ENCODE peak calls at places on chromosomes 3 and 15, in nine cellular contexts. One of them, this sample, is unnamed.

GRCh38 chr3:119898478-119899177 is 116.7 kb downstream of the NR1I2 start:
- DNase-seq in left ventricle myocardium superior: no peak
- DNase-seq in GM13976: no peak
- DNase-seq in WTC11: no peak
- DNase-seq in EL: no peak
- DNase-seq in AG09319: no peak
- DNase-seq in T-helper 1 cell: no peak
- DNase-seq in germinal center: no peak
- DNase-seq in astrocyte of the cerebellum: no peak
- DNase-seq in this sample: peak

GRCh38 chr3:196774191-196774820 is 34.6 kb downstream of the PAK2 start:
- DNase-seq in left ventricle myocardium superior: no peak
- DNase-seq in GM13976: no peak
- DNase-seq in WTC11: no peak
- DNase-seq in EL: peak
- DNase-seq in AG09319: no peak
- DNase-seq in T-helper 1 cell: no peak
- DNase-seq in germinal center: no peak
- DNase-seq in astrocyte of the cerebellum: no peak
- DNase-seq in this sample: peak

GRCh38 chr3:6860149-6860548 is 766 bp upstream of the GRM7 start:
- DNase-seq in left ventricle myocardium superior: no peak
- DNase-seq in GM13976: no peak
- DNase-seq in WTC11: no peak
- DNase-seq in EL: no peak
- DNase-seq in AG09319: no peak
- DNase-seq in T-helper 1 cell: no peak
- DNase-seq in germinal center: no peak
- DNase-seq in astrocyte of the cerebellum: no peak
- DNase-seq in this sample: no peak

GRCh38 chr15:51403072-51403878 is 61.8 kb downstream of the GLDN start:
- DNase-seq in left ventricle myocardium superior: no peak
- DNase-seq in GM13976: no peak
- DNase-seq in WTC11: no peak
- DNase-seq in EL: peak
- DNase-seq in AG09319: peak
- DNase-seq in T-helper 1 cell: no peak
- DNase-seq in germinal center: no peak
- DNase-seq in astrocyte of the cerebellum: peak
- DNase-seq in this sample: peak

GRCh38 chr15:74180689-74181602 is 7.4 kb downstream of the ISLR start:
- DNase-seq in left ventricle myocardium superior: peak
- DNase-seq in GM13976: no peak
- DNase-seq in WTC11: no peak
- DNase-seq in EL: no peak
- DNase-seq in AG09319: no peak
- DNase-seq in T-helper 1 cell: no peak
- DNase-seq in germinal center: no peak
- DNase-seq in astrocyte of the cerebellum: no peak
- DNase-seq in this sample: no peak

GRCh38 chr3:105829879-105830622 is 38.8 kb downstream of the CBLB start:
- DNase-seq in left ventricle myocardium superior: no peak
- DNase-seq in GM13976: no peak
- DNase-seq in WTC11: no peak
- DNase-seq in EL: no peak
- DNase-seq in AG09319: no peak
- DNase-seq in T-helper 1 cell: no peak
- DNase-seq in germinal center: no peak
- DNase-seq in astrocyte of the cerebellum: no peak
- DNase-seq in this sample: no peak

GRCh38 chr3:47741925-47742324 is 39.8 kb downstream of the SMARCC1 start:
- DNase-seq in left ventricle myocardium superior: no peak
- DNase-seq in GM13976: peak
- DNase-seq in WTC11: no peak
- DNase-seq in EL: no peak
- DNase-seq in AG09319: no peak
- DNase-seq in T-helper 1 cell: no peak
- DNase-seq in germinal center: no peak
- DNase-seq in astrocyte of the cerebellum: no peak
- DNase-seq in this sample: no peak

GRCh38 chr15:59371458-59372351 is 966 bp downstream of the MYO1E start:
- DNase-seq in left ventricle myocardium superior: peak
- DNase-seq in GM13976: peak
- DNase-seq in WTC11: peak
- DNase-seq in EL: peak
- DNase-seq in AG09319: no peak
- DNase-seq in T-helper 1 cell: peak
- DNase-seq in germinal center: peak
- DNase-seq in astrocyte of the cerebellum: no peak
- DNase-seq in this sample: no peak

GRCh38 chr3:69838696-69839515 is 99.6 kb downstream of the MITF start:
- DNase-seq in left ventricle myocardium superior: no peak
- DNase-seq in GM13976: no peak
- DNase-seq in WTC11: no peak
- DNase-seq in EL: peak
- DNase-seq in AG09319: no peak
- DNase-seq in T-helper 1 cell: no peak
- DNase-seq in germinal center: no peak
- DNase-seq in astrocyte of the cerebellum: no peak
- DNase-seq in this sample: peak

GRCh38 chr3:183502782-183503181 is 52.7 kb downstream of the KLHL6 start:
- DNase-seq in left ventricle myocardium superior: peak
- DNase-seq in GM13976: no peak
- DNase-seq in WTC11: no peak
- DNase-seq in EL: no peak
- DNase-seq in AG09319: no peak
- DNase-seq in T-helper 1 cell: no peak
- DNase-seq in germinal center: no peak
- DNase-seq in astrocyte of the cerebellum: no peak
- DNase-seq in this sample: peak

GRCh38 chr3:141373768-141374526 is 5.6 kb downstream of the ZBTB38 start:
- DNase-seq in left ventricle myocardium superior: no peak
- DNase-seq in GM13976: no peak
- DNase-seq in WTC11: no peak
- DNase-seq in EL: peak
- DNase-seq in AG09319: no peak
- DNase-seq in T-helper 1 cell: no peak
- DNase-seq in germinal center: no peak
- DNase-seq in astrocyte of the cerebellum: no peak
- DNase-seq in this sample: no peak

GRCh38 chr15:90266485-90266884 is 1.0 kb downstream of the NGRN start:
- DNase-seq in left ventricle myocardium superior: no peak
- DNase-seq in GM13976: no peak
- DNase-seq in WTC11: no peak
- DNase-seq in EL: peak
- DNase-seq in AG09319: no peak
- DNase-seq in T-helper 1 cell: no peak
- DNase-seq in germinal center: no peak
- DNase-seq in astrocyte of the cerebellum: no peak
- DNase-seq in this sample: peak

GRCh38 chr3:194760740-194761139 is 75.1 kb downstream of the FAM43A start:
- DNase-seq in left ventricle myocardium superior: no peak
- DNase-seq in GM13976: no peak
- DNase-seq in WTC11: no peak
- DNase-seq in EL: no peak
- DNase-seq in AG09319: no peak
- DNase-seq in T-helper 1 cell: no peak
- DNase-seq in germinal center: no peak
- DNase-seq in astrocyte of the cerebellum: no peak
- DNase-seq in this sample: no peak

GRCh38 chr15:49238342-49238741 is 68.3 kb downstream of the GALK2 start:
- DNase-seq in left ventricle myocardium superior: no peak
- DNase-seq in GM13976: no peak
- DNase-seq in WTC11: no peak
- DNase-seq in EL: no peak
- DNase-seq in AG09319: no peak
- DNase-seq in T-helper 1 cell: no peak
- DNase-seq in germinal center: no peak
- DNase-seq in astrocyte of the cerebellum: peak
- DNase-seq in this sample: peak

GRCh38 chr3:127102587-127102986 is 90.3 kb upstream of the PRR23E start:
- DNase-seq in left ventricle myocardium superior: no peak
- DNase-seq in GM13976: no peak
- DNase-seq in WTC11: no peak
- DNase-seq in EL: no peak
- DNase-seq in AG09319: no peak
- DNase-seq in T-helper 1 cell: no peak
- DNase-seq in germinal center: no peak
- DNase-seq in astrocyte of the cerebellum: no peak
- DNase-seq in this sample: no peak

GRCh38 chr3:34212175-34212574 is 413.7 kb downstream of the PDCD6IP start:
- DNase-seq in left ventricle myocardium superior: no peak
- DNase-seq in GM13976: peak
- DNase-seq in WTC11: no peak
- DNase-seq in EL: peak
- DNase-seq in AG09319: no peak
- DNase-seq in T-helper 1 cell: no peak
- DNase-seq in germinal center: no peak
- DNase-seq in astrocyte of the cerebellum: no peak
- DNase-seq in this sample: no peak

GRCh38 chr3:160842021-160843005 is 86.3 kb downstream of the PPM1L start:
- DNase-seq in left ventricle myocardium superior: no peak
- DNase-seq in GM13976: no peak
- DNase-seq in WTC11: no peak
- DNase-seq in EL: no peak
- DNase-seq in AG09319: no peak
- DNase-seq in T-helper 1 cell: no peak
- DNase-seq in germinal center: no peak
- DNase-seq in astrocyte of the cerebellum: no peak
- DNase-seq in this sample: no peak

GRCh38 chr3:29329986-29330514 is 49.2 kb downstream of the RBMS3 start:
- DNase-seq in left ventricle myocardium superior: no peak
- DNase-seq in GM13976: no peak
- DNase-seq in WTC11: no peak
- DNase-seq in EL: no peak
- DNase-seq in AG09319: no peak
- DNase-seq in T-helper 1 cell: no peak
- DNase-seq in germinal center: no peak
- DNase-seq in astrocyte of the cerebellum: no peak
- DNase-seq in this sample: peak

GRCh38 chr15:40088929-40089755 is 19.5 kb downstream of the BMF start:
- DNase-seq in left ventricle myocardium superior: no peak
- DNase-seq in GM13976: no peak
- DNase-seq in WTC11: peak
- DNase-seq in EL: peak
- DNase-seq in AG09319: no peak
- DNase-seq in T-helper 1 cell: no peak
- DNase-seq in germinal center: no peak
- DNase-seq in astrocyte of the cerebellum: no peak
- DNase-seq in this sample: peak

GRCh38 chr3:38316356-38317185 is 30.0 kb upstream of the XYLB start:
- DNase-seq in left ventricle myocardium superior: no peak
- DNase-seq in GM13976: no peak
- DNase-seq in WTC11: no peak
- DNase-seq in EL: no peak
- DNase-seq in AG09319: no peak
- DNase-seq in T-helper 1 cell: no peak
- DNase-seq in germinal center: no peak
- DNase-seq in astrocyte of the cerebellum: no peak
- DNase-seq in this sample: no peak

GRCh38 chr3:117700573-117701360 is 991.2 kb downstream of the TUSC7 start:
- DNase-seq in left ventricle myocardium superior: no peak
- DNase-seq in GM13976: no peak
- DNase-seq in WTC11: no peak
- DNase-seq in EL: no peak
- DNase-seq in AG09319: no peak
- DNase-seq in T-helper 1 cell: no peak
- DNase-seq in germinal center: no peak
- DNase-seq in astrocyte of the cerebellum: no peak
- DNase-seq in this sample: no peak

GRCh38 chr3:4376499-4376898 is 73.3 kb downstream of the SETMAR start:
- DNase-seq in left ventricle myocardium superior: no peak
- DNase-seq in GM13976: no peak
- DNase-seq in WTC11: no peak
- DNase-seq in EL: no peak
- DNase-seq in AG09319: no peak
- DNase-seq in T-helper 1 cell: no peak
- DNase-seq in germinal center: no peak
- DNase-seq in astrocyte of the cerebellum: no peak
- DNase-seq in this sample: no peak

GRCh38 chr15:58545307-58546065 is 113.7 kb downstream of the LIPC start:
- DNase-seq in left ventricle myocardium superior: no peak
- DNase-seq in GM13976: no peak
- DNase-seq in WTC11: no peak
- DNase-seq in EL: peak
- DNase-seq in AG09319: no peak
- DNase-seq in T-helper 1 cell: no peak
- DNase-seq in germinal center: no peak
- DNase-seq in astrocyte of the cerebellum: no peak
- DNase-seq in this sample: no peak